ENCODE peak calls at places on chromosome 14, in seven cellular contexts. L is pancreas, Y is A549, V is fibroblast of lung, J is stomach, H is mucosa of descending colon, R is hepatocyte. E is an unnamed sample. For H3K4me1, the result is how much of the 10 kb centered on the place peaks cover.

GRCh38 chr14:73173092-73173735 is 36.9 kb downstream of the PSEN1 start:
- DNase-seq in L (no peak), Y (peak), V (peak), J (no peak), H (no peak), R (peak), E (no peak)

GRCh38 chr14:95291859-95292542 is 27.7 kb downstream of the CLMN start:
- DNase-seq in L (peak), Y (no peak), V (peak), J (peak), H (peak), R (no peak), E (peak)

GRCh38 chr14:100176811-100177327 is 17.4 kb upstream of the DEGS2 start:
- DNase-seq in L (no peak), Y (no peak), V (no peak), J (no peak), H (no peak), R (no peak), E (no peak)

GRCh38 chr14:52279405-52279804 is 11.9 kb downstream of the PTGDR start:
- DNase-seq in L (no peak), Y (peak), V (peak), J (no peak), H (no peak), R (no peak), E (no peak)

GRCh38 chr14:90624228-90624627 is 192.0 kb downstream of the TTC7B start:
- DNase-seq in L (no peak), Y (no peak), V (peak), J (no peak), H (no peak), R (no peak), E (no peak)

GRCh38 chr14:89429206-89430091 is 12.4 kb upstream of the FOXN3 start:
- DNase-seq in L (no peak), Y (no peak), V (peak), J (no peak), H (peak), R (peak), E (no peak)

GRCh38 chr14:53630336-53630735 is 326.3 kb downstream of the BMP4 start:
- DNase-seq in L (no peak), Y (no peak), V (peak), J (no peak), H (no peak), R (no peak), E (no peak)

GRCh38 chr14:95529242-95529641 is 5.6 kb upstream of the GLRX5 start:
- DNase-seq in L (no peak), Y (no peak), V (no peak), J (no peak), H (no peak), R (no peak), E (no peak)

GRCh38 chr14:77889971-77890442 is 90.1 kb downstream of the ADCK1 start:
- DNase-seq in L (no peak), Y (no peak), V (peak), J (no peak), H (no peak), R (no peak), E (no peak)

GRCh38 chr14:85402546-85403162 is 127.3 kb upstream of the FLRT2 start:
- DNase-seq in L (no peak), Y (no peak), V (peak), J (no peak), H (no peak), R (no peak), E (no peak)

GRCh38 chr14:23828611-23829010 is 125.0 kb upstream of the DHRS4 start:
- DNase-seq in L (no peak), Y (no peak), V (no peak), J (no peak), H (no peak), R (no peak), E (no peak)

GRCh38 chr14:104581521-104581920 is 2.0 kb downstream of the C14orf180 start:
- DNase-seq in L (no peak), Y (no peak), V (no peak), J (no peak), H (no peak), R (no peak), E (no peak)

GRCh38 chr14:104582005-104582404 is 2.4 kb downstream of the C14orf180 start:
- DNase-seq in L (no peak), Y (no peak), V (no peak), J (peak), H (no peak), R (no peak), E (peak)

GRCh38 chr14:104580961-104581360 is 1.4 kb downstream of the C14orf180 start:
- DNase-seq in L (peak), Y (no peak), V (peak), J (peak), H (peak), R (peak), E (peak)

GRCh38 chr14:104583424-104584114 is 4.0 kb downstream of the C14orf180 start:
- DNase-seq in L (no peak), Y (no peak), V (no peak), J (no peak), H (no peak), R (no peak), E (no peak)

DNA sequence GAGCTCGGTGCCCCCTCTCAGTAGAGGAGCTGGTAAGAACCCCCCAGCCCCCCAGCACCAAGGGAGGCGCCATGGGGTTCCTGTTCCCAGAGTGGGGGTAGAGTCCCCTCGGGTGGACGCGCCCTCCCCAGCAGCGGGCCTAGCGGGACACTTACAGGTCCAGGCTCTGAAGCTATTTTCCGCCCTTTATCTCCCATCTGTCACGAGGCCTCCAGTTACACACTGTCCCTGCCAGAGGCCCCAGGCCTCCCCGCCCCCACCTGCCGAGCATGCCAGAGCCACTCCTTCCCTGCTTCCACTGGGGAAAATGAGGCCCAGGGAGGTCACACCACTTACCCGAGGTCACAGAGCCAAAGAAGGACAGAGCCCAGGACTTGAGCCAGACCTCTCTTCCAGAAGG is 3.1 kb downstream of the C14orf180 start:
- DNase-seq in L (no peak), Y (no peak), V (no peak), J (peak), H (no peak), R (peak), E (peak)
- H3K4me1 ChIP-seq in L (under half), Y (under half), V (under half), J (half or more), H (under half), R (half or more), E (under half)

DNA sequence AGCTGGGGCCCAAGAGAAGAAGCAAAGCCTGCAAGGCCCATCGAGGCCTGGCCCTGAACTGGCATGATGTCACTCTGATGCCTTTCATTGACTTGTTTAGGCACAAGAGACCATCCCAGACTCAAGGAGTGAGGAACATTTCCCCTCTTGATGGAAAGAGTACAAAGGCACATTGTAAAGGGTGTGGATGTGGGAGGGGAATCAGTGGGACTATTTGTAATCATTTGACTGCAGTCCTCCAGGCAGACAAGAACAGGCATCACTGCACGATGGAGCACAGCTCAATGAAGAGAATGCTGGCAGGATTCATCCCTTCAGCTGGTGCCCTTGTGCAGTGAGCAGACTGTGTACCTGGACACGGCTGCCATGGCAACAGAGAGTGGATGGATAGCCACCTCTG is 87.9 kb downstream of the LGMN start:
- DNase-seq in L (no peak), Y (no peak), V (no peak), J (no peak), H (no peak), R (no peak), E (peak)
- H3K4me1 ChIP-seq in L (under half), Y (under half), V (under half), J (under half), H (under half), R (under half), E (under half)

DNA sequence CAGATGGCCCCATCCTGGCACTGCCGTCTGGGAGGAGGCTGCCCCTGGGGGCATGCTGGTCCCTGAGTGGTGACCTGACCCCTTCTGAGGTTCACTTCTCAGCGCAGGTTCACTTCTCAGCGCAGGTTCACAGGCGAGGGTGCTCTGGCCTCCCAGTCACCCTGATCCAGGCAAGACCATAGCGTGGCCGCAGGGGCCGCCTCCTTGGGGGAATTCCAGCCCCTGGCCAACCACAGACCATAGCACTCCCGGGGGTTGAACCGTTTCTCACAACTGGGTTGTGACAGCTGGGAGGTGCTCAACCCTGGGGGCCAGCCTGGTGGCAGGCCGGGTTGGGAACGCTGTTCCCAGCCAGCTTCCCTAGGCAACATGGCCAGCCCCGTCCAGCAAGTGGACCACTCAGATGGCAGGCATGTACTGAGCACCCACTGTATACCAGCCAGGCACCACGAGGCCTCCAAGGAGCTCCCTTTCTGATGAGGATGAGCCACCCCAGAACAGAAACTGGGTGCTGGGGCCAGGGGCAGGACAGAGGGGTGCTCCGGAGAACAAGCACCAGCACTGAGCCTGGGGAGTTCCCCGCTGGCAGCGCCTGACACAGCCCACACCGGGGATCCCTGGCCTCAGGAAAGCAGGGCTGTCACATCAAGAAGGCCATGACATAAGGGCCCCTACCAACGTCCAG is 28.3 kb upstream of the ZFP36L1 start:
- DNase-seq in L (no peak), Y (no peak), V (no peak), J (no peak), H (no peak), R (peak), E (no peak)
- H3K4me1 ChIP-seq in L (under half), Y (under half), V (under half), J (half or more), H (under half), R (under half), E (under half)

GRCh38 chr14:104394606-104394910 is 185.0 kb upstream of the C14orf180 start:
- DNase-seq in L (no peak), Y (no peak), V (no peak), J (no peak), H (no peak), R (no peak), E (no peak)
- H3K4me1 ChIP-seq in L (under half), Y (under half), V (under half), J (under half), H (under half), R (under half), E (under half)

GRCh38 chr14:35331605-35332516 is 39.7 kb downstream of the PSMA6 start:
- DNase-seq in L (peak), Y (no peak), V (peak), J (peak), H (peak), R (peak), E (no peak)
- H3K4me1 ChIP-seq in L (under half), Y (half or more), V (under half), J (half or more), H (half or more), R (under half), E (under half)

GRCh38 chr14:54667026-54667744 is 100.3 kb downstream of the SAMD4A start:
- DNase-seq in L (no peak), Y (no peak), V (no peak), J (no peak), H (no peak), R (no peak), E (no peak)

GRCh38 chr14:54669759-54670630 is 103.1 kb downstream of the SAMD4A start:
- DNase-seq in L (no peak), Y (no peak), V (peak), J (no peak), H (no peak), R (peak), E (peak)

GRCh38 chr14:54664961-54665360 is 98.0 kb downstream of the SAMD4A start:
- DNase-seq in L (no peak), Y (no peak), V (peak), J (no peak), H (no peak), R (no peak), E (no peak)

GRCh38 chr14:54665938-54666337 is 99.0 kb downstream of the SAMD4A start:
- DNase-seq in L (no peak), Y (no peak), V (no peak), J (no peak), H (no peak), R (no peak), E (no peak)

DNA sequence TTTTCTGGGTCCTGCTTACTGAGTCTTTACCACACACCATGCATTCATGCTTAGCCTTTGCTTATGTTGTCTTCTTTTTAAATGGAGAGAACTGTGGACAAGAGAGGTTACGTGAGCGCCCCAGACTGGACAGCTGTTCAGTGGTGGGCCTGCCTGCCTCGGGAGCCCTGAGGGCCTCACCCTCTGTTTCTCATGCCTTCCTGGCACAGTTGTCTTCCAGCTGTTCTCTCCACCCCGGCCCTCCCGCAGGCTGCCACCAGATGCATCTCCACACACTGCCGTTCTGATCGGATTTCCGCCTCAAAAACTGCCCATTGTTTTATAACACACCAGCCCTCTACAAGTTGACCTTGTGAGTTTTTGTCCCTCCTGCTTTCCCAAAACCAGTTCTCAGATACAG is 100.8 kb downstream of the SAMD4A start:
- DNase-seq in L (no peak), Y (no peak), V (no peak), J (no peak), H (no peak), R (no peak), E (no peak)
- H3K4me1 ChIP-seq in L (under half), Y (under half), V (under half), J (under half), H (under half), R (under half), E (under half)

GRCh38 chr14:81476816-81477215 is 56.8 kb downstream of the SEL1L start:
- DNase-seq in L (no peak), Y (no peak), V (no peak), J (no peak), H (no peak), R (no peak), E (no peak)
- H3K4me1 ChIP-seq in L (under half), Y (under half), V (under half), J (under half), H (under half), R (under half), E (under half)

GRCh38 chr14:87332001-87332400 is 661.0 kb downstream of the GALC start:
- DNase-seq in L (no peak), Y (no peak), V (peak), J (no peak), H (no peak), R (no peak), E (no peak)

DNA sequence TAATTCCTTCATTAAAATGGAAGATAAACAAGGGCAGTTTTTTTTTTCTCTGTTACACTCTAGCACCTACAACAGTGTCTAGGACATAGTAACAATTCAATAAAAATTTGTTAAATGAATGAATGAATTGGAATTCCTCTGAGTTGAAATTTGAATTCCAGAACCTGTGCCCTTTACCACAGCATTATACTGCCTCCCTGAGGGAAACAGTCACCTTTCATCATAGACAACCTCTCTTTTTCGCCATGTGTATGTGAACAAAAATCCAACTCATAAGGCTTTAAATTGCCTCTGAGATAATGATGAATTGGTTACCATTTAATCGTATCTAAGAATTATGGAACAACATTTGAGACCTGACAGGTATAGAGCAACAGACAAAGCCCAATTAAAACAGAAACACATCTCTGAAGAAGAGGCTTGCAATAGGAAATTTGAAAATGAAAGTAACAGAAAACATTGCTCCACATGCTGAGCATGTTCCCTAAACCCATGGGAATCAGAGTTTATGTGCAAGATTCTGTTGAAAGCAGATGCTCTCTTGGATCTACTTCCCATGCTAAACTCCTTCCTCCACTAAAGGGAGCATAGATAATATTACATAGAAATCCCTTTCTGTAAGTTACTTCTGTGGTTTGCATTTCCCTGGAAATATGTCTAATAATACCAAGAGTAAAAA is 657.8 kb downstream of the GALC start:
- DNase-seq in L (no peak), Y (no peak), V (no peak), J (no peak), H (no peak), R (no peak), E (no peak)
- H3K4me1 ChIP-seq in L (under half), Y (under half), V (under half), J (under half), H (under half), R (under half), E (under half)